ENCODE peak calls at places on chromosomes 6 and 20, in four cellular contexts. E is globus pallidus, K is ovary, V is psoas muscle. Z is an unnamed sample.

GRCh38 chr20:33862709-33863403 is 51.7 kb downstream of the CHMP4B start:
- DNase-seq in V (peak), K (peak), E (peak), Z (peak)

GRCh38 chr20:38231786-38232130 is 28.8 kb downstream of the KIAA1755 start:
- DNase-seq in K (no peak), E (no peak), V (peak), Z (no peak)

GRCh38 chr6:131918650-131919355 is 32.4 kb downstream of the CCN2 start:
- DNase-seq in K (no peak), V (no peak), E (no peak), Z (no peak)

GRCh38 chr6:170487707-170488329 is 65.3 kb downstream of the PSMB1 start:
- DNase-seq in K (no peak), E (no peak), V (no peak), Z (no peak)

GRCh38 chr6:36368921-36369880 is 18.3 kb downstream of the ETV7 start:
- DNase-seq in V (no peak), K (no peak), E (no peak), Z (no peak)

GRCh38 chr6:26420607-26421235 is 18.6 kb downstream of the BTN3A1 start:
- DNase-seq in V (no peak), E (peak), K (peak), Z (no peak)

GRCh38 chr6:157410088-157410487 is 29.1 kb downstream of the ZDHHC14 start:
- DNase-seq in E (no peak), K (no peak), V (no peak), Z (no peak)

GRCh38 chr6:137823826-137824501 is 43.1 kb upstream of the TNFAIP3 start:
- DNase-seq in E (peak), V (peak), K (peak), Z (no peak)

GRCh38 chr6:162750776-162751175 is 23.0 kb downstream of the PACRG start:
- DNase-seq in K (no peak), V (no peak), E (no peak), Z (no peak)

GRCh38 chr6:132131777-132132176 is 180.6 kb upstream of the CCN2 start:
- DNase-seq in V (peak), E (no peak), K (peak), Z (peak)

GRCh38 chr20:58618694-58619540 is 32.2 kb upstream of the STX16 start:
- DNase-seq in E (no peak), V (no peak), K (no peak), Z (no peak)

GRCh38 chr6:109349419-109349987 is 32.8 kb downstream of the CD164 start:
- DNase-seq in V (no peak), K (no peak), E (no peak), Z (no peak)

GRCh38 chr6:41286544-41287346 is at the start of gene TREM1:
- DNase-seq in E (no peak), V (peak), K (no peak), Z (peak)